ENCODE peak calls at places on chromosomes 2 and 18, in four cellular contexts. B, Q, R and C are unnamed samples.

GRCh38 chr2:230868151-230868946 is 3.6 kb downstream of the ITM2C start:
- DNase-seq in B (no peak), Q (no peak), R (no peak), C (no peak)

GRCh38 chr2:128584296-128584900 is 265.7 kb upstream of the HS6ST1 start:
- DNase-seq in B (no peak), Q (no peak), R (peak), C (peak)

GRCh38 chr18:3789525-3789924 is 339.6 kb downstream of the TGIF1 start:
- DNase-seq in B (no peak), Q (no peak), R (no peak), C (no peak)

GRCh38 chr2:219402665-219403515 is 15.2 kb upstream of the DNPEP start:
- DNase-seq in B (peak), Q (peak), R (peak), C (peak)

GRCh38 chr2:200778038-200778437 is 33.7 kb upstream of the BZW1 start:
- DNase-seq in B (no peak), Q (no peak), R (no peak), C (no peak)

GRCh38 chr2:27954771-27955384 is 64.3 kb downstream of the BABAM2 start:
- DNase-seq in B (peak), Q (peak), R (peak), C (peak)

GRCh38 chr2:39805936-39806608 is 27.0 kb upstream of the THUMPD2 start:
- DNase-seq in B (no peak), Q (no peak), R (no peak), C (no peak)

GRCh38 chr2:207746131-207746530 is 23.6 kb downstream of the FZD5 start:
- DNase-seq in B (no peak), Q (peak), R (no peak), C (no peak)

GRCh38 chr2:15912203-15912602 is 28.1 kb upstream of the MYCN start:
- DNase-seq in B (peak), Q (peak), R (peak), C (peak)

GRCh38 chr2:145350011-145350410 is 830.1 kb upstream of the ZEB2 start:
- DNase-seq in B (no peak), Q (peak), R (no peak), C (no peak)

GRCh38 chr2:145123606-145124005 is 603.7 kb upstream of the ZEB2 start:
- DNase-seq in B (no peak), Q (no peak), R (no peak), C (no peak)

GRCh38 chr2:3633089-3633981 is 24.7 kb upstream of the ALLC start:
- DNase-seq in B (peak), Q (peak), R (no peak), C (peak)

GRCh38 chr2:108316194-108316880 is 27.6 kb downstream of the SULT1C2 start:
- DNase-seq in B (no peak), Q (no peak), R (no peak), C (no peak)

DNA sequence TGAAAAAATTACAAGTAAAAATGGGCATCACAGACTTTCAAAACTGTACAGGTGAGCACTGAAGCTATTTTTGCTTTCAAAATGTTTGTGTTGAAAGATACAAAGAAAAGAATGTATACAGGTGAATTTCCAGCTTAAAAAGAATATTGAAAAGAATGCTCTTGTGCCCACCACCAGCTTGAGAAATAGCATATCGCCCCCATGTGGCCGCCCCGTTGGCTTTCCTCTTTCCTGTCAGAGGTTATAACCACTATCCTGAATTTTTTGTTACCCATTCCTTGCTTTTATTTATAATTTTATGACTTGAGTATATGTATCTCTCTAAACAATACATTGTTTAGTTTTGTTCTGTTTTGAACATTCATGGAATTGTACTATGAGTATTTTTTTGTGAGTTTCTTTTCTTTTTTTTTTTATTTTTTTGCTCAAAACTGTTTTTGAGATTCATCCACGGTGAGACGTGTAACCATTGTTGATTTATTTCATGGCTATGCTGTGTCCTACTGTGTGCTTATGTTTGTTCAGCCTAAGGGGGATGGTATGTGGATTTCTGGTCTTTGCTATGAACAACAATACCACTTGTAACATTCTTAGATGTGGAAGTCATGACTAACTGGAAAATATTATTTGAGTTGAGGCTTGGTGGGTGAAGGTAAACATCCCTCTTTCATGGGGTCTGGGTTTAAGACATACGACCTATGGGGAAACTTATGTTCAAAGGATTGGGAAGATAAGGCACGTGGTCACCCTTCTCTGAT is 11.6 kb downstream of the TRPM8 start:
- DNase-seq in B (no peak), Q (no peak), R (no peak), C (no peak)
- TF ChIP-seq CTCF in B (no peak), Q (peak), R (no peak), C (no peak)

GRCh38 chr2:216507220-216508143 is 8.8 kb downstream of the RPL37A start:
- DNase-seq in B (no peak), Q (no peak), R (no peak), C (no peak)
- TF ChIP-seq POLR2A in B (no peak), Q (no peak), R (no peak), C (no peak)

GRCh38 chr18:75125359-75126331 is 83.3 kb downstream of the PTGR3 start:
- DNase-seq in B (no peak), Q (no peak), R (peak), C (no peak)
- TF ChIP-seq CTCF in B (no peak), Q (no peak), R (no peak), C (no peak)

DNA sequence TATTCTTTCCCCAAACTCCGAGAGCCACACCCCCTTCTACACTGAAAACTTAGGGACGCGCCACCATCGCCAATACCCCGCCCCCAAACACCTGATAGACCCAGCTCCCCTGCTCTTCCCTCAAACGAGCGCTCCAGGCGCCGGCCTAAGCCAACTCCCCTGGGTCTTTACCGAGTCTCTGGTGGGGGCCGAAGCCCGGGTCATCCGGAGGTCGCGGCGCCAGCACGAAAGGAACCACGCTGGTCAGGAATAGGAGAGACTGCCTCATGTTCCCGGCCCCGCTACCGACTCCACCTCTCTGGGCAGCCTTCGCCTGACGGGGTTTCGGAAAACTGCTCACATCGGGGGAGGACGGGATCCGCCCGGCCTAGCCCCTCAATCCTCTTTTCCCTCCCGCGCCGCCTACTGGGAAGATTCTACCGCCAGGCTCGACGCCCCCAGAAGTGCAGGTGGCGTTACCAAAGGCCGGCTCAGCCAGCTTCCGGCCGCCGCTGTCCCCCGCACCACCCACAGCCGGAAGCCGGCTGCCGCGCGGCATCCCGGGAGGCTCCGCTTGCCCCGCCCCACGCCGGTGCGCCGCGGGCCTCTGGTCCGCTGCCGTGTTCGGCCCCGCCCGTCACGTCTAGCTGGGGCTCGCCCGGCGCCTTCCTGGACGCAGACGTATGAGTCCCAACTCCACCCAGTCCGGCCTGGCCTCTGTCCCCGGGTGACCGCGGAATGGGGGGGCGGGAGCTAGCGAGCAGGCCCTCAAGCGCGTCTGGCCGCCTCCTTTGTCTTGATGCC is at the start of gene ADAM17:
- DNase-seq in B (peak), Q (peak), R (peak), C (peak)
- TF ChIP-seq POLR2A in B (peak), Q (peak), R (peak), C (peak)

GRCh38 chr18:26405190-26405781 is 143.1 kb downstream of the KCTD1 start:
- DNase-seq in B (no peak), Q (peak), R (no peak), C (no peak)
- TF ChIP-seq CTCF in B (peak), Q (peak), R (no peak), C (no peak)

GRCh38 chr2:126656311-126657145 is 570 bp downstream of the GYPC start:
- DNase-seq in B (no peak), Q (peak), R (no peak), C (no peak)
- TF ChIP-seq POLR2A in B (no peak), Q (no peak), R (no peak), C (no peak)

GRCh38 chr2:19377717-19378116 is 19.3 kb upstream of the OSR1 start:
- DNase-seq in B (no peak), Q (no peak), R (no peak), C (no peak)
- TF ChIP-seq CTCF in B (no peak), Q (no peak), R (no peak), C (no peak)

GRCh38 chr2:226660124-226660523 is 139.5 kb downstream of the IRS1 start:
- DNase-seq in B (no peak), Q (no peak), R (no peak), C (no peak)

GRCh38 chr2:226664140-226664539 is 135.5 kb downstream of the IRS1 start:
- DNase-seq in B (no peak), Q (peak), R (no peak), C (no peak)

GRCh38 chr2:226660524-226660923 is 139.1 kb downstream of the IRS1 start:
- DNase-seq in B (peak), Q (peak), R (peak), C (peak)

GRCh38 chr2:226659416-226659815 is 140.2 kb downstream of the IRS1 start:
- DNase-seq in B (no peak), Q (no peak), R (no peak), C (no peak)

GRCh38 chr2:226661789-226662545 is 137.7 kb downstream of the IRS1 start:
- DNase-seq in B (peak), Q (peak), R (no peak), C (no peak)
- TF ChIP-seq POLR2A in B (no peak), Q (no peak), R (no peak), C (no peak)